ENCODE peak calls at places on chromosomes 3 and 15, in nine cellular contexts. One of them, this sample, is unnamed.

GRCh38 chr15:94972314-94972713 is 741.0 kb downstream of the MCTP2 start:
- DNase-seq in left ventricle myocardium inferior: no peak
- DNase-seq in gastrocnemius medialis: no peak
- DNase-seq in fibroblast of lung: peak
- DNase-seq in omental fat pad: no peak
- DNase-seq in fibroblast of villous mesenchyme: peak
- DNase-seq in stomach: no peak
- DNase-seq in Panc1: no peak
- DNase-seq in pancreas: no peak
- DNase-seq in this sample: no peak

GRCh38 chr3:155753038-155753647 is 8.3 kb upstream of the PLCH1 start:
- DNase-seq in pancreas: no peak
- DNase-seq in omental fat pad: no peak
- DNase-seq in stomach: no peak
- DNase-seq in fibroblast of lung: peak
- DNase-seq in Panc1: no peak
- DNase-seq in fibroblast of villous mesenchyme: peak
- DNase-seq in left ventricle myocardium inferior: no peak
- DNase-seq in gastrocnemius medialis: no peak
- DNase-seq in this sample: no peak

GRCh38 chr3:156862338-156862737 is 36.2 kb downstream of the LEKR1 start:
- DNase-seq in left ventricle myocardium inferior: no peak
- DNase-seq in gastrocnemius medialis: no peak
- DNase-seq in fibroblast of lung: no peak
- DNase-seq in pancreas: no peak
- DNase-seq in stomach: no peak
- DNase-seq in Panc1: no peak
- DNase-seq in omental fat pad: no peak
- DNase-seq in fibroblast of villous mesenchyme: no peak
- DNase-seq in this sample: no peak

GRCh38 chr15:57134877-57135276 is 216.4 kb downstream of the TCF12 start:
- DNase-seq in fibroblast of villous mesenchyme: no peak
- DNase-seq in left ventricle myocardium inferior: no peak
- DNase-seq in gastrocnemius medialis: no peak
- DNase-seq in omental fat pad: no peak
- DNase-seq in fibroblast of lung: peak
- DNase-seq in stomach: no peak
- DNase-seq in Panc1: no peak
- DNase-seq in pancreas: no peak
- DNase-seq in this sample: no peak

GRCh38 chr3:157475921-157476395 is 27.3 kb downstream of the VEPH1 start:
- DNase-seq in Panc1: no peak
- DNase-seq in fibroblast of villous mesenchyme: peak
- DNase-seq in left ventricle myocardium inferior: no peak
- DNase-seq in gastrocnemius medialis: no peak
- DNase-seq in pancreas: no peak
- DNase-seq in omental fat pad: no peak
- DNase-seq in stomach: no peak
- DNase-seq in fibroblast of lung: peak
- DNase-seq in this sample: no peak

GRCh38 chr3:113058188-113058587 is 67.4 kb downstream of the GTPBP8 start:
- DNase-seq in omental fat pad: no peak
- DNase-seq in stomach: no peak
- DNase-seq in fibroblast of lung: peak
- DNase-seq in pancreas: no peak
- DNase-seq in fibroblast of villous mesenchyme: no peak
- DNase-seq in left ventricle myocardium inferior: no peak
- DNase-seq in Panc1: no peak
- DNase-seq in gastrocnemius medialis: no peak
- DNase-seq in this sample: no peak

GRCh38 chr3:142998439-142998838 is 2.9 kb upstream of the U2SURP start:
- DNase-seq in stomach: no peak
- DNase-seq in left ventricle myocardium inferior: no peak
- DNase-seq in gastrocnemius medialis: no peak
- DNase-seq in pancreas: no peak
- DNase-seq in fibroblast of lung: peak
- DNase-seq in omental fat pad: no peak
- DNase-seq in Panc1: no peak
- DNase-seq in fibroblast of villous mesenchyme: no peak
- DNase-seq in this sample: no peak

GRCh38 chr3:153640689-153641308 is 478.8 kb downstream of the RAP2B start:
- DNase-seq in Panc1: no peak
- DNase-seq in gastrocnemius medialis: no peak
- DNase-seq in fibroblast of villous mesenchyme: no peak
- DNase-seq in stomach: peak
- DNase-seq in pancreas: no peak
- DNase-seq in left ventricle myocardium inferior: no peak
- DNase-seq in fibroblast of lung: no peak
- DNase-seq in omental fat pad: no peak
- DNase-seq in this sample: no peak

GRCh38 chr3:102161362-102162006 is 273.3 kb upstream of the ZPLD1 start:
- DNase-seq in fibroblast of lung: no peak
- DNase-seq in left ventricle myocardium inferior: no peak
- DNase-seq in pancreas: no peak
- DNase-seq in Panc1: no peak
- DNase-seq in gastrocnemius medialis: no peak
- DNase-seq in omental fat pad: no peak
- DNase-seq in fibroblast of villous mesenchyme: no peak
- DNase-seq in stomach: no peak
- DNase-seq in this sample: no peak

GRCh38 chr3:140316895-140317400 is 360.9 kb upstream of the TRIM42 start:
- DNase-seq in omental fat pad: no peak
- DNase-seq in fibroblast of lung: peak
- DNase-seq in stomach: no peak
- DNase-seq in Panc1: no peak
- DNase-seq in gastrocnemius medialis: no peak
- DNase-seq in fibroblast of villous mesenchyme: no peak
- DNase-seq in pancreas: no peak
- DNase-seq in left ventricle myocardium inferior: no peak
- DNase-seq in this sample: no peak

GRCh38 chr3:12187448-12188327 is 29.0 kb upstream of the TIMP4 start:
- DNase-seq in fibroblast of villous mesenchyme: peak
- DNase-seq in pancreas: no peak
- DNase-seq in Panc1: no peak
- DNase-seq in omental fat pad: no peak
- DNase-seq in left ventricle myocardium inferior: peak
- DNase-seq in stomach: no peak
- DNase-seq in gastrocnemius medialis: no peak
- DNase-seq in fibroblast of lung: peak
- DNase-seq in this sample: no peak

GRCh38 chr3:5220193-5220592 is 32.7 kb downstream of the EDEM1 start:
- DNase-seq in left ventricle myocardium inferior: no peak
- DNase-seq in fibroblast of lung: no peak
- DNase-seq in Panc1: no peak
- DNase-seq in stomach: no peak
- DNase-seq in gastrocnemius medialis: no peak
- DNase-seq in omental fat pad: no peak
- DNase-seq in pancreas: no peak
- DNase-seq in fibroblast of villous mesenchyme: no peak
- DNase-seq in this sample: no peak

GRCh38 chr3:183211390-183211789 is 41.7 kb upstream of the B3GNT5 start:
- DNase-seq in pancreas: peak
- DNase-seq in omental fat pad: no peak
- DNase-seq in Panc1: no peak
- DNase-seq in fibroblast of villous mesenchyme: no peak
- DNase-seq in stomach: peak
- DNase-seq in gastrocnemius medialis: no peak
- DNase-seq in fibroblast of lung: no peak
- DNase-seq in left ventricle myocardium inferior: peak
- DNase-seq in this sample: no peak

GRCh38 chr15:66249623-66250174 is 3.9 kb downstream of the MEGF11 start:
- DNase-seq in left ventricle myocardium inferior: no peak
- DNase-seq in Panc1: no peak
- DNase-seq in fibroblast of villous mesenchyme: no peak
- DNase-seq in gastrocnemius medialis: no peak
- DNase-seq in stomach: no peak
- DNase-seq in fibroblast of lung: peak
- DNase-seq in omental fat pad: no peak
- DNase-seq in pancreas: no peak
- DNase-seq in this sample: no peak

GRCh38 chr15:65559941-65560340 is 29.7 kb downstream of the HACD3 start:
- DNase-seq in fibroblast of villous mesenchyme: no peak
- DNase-seq in stomach: no peak
- DNase-seq in pancreas: no peak
- DNase-seq in omental fat pad: no peak
- DNase-seq in Panc1: no peak
- DNase-seq in left ventricle myocardium inferior: no peak
- DNase-seq in gastrocnemius medialis: no peak
- DNase-seq in fibroblast of lung: no peak
- DNase-seq in this sample: no peak

GRCh38 chr3:132448211-132448961 is 31.1 kb downstream of the DNAJC13 start:
- DNase-seq in fibroblast of villous mesenchyme: peak
- DNase-seq in fibroblast of lung: peak
- DNase-seq in stomach: peak
- DNase-seq in left ventricle myocardium inferior: peak
- DNase-seq in omental fat pad: peak
- DNase-seq in Panc1: no peak
- DNase-seq in gastrocnemius medialis: peak
- DNase-seq in pancreas: no peak
- DNase-seq in this sample: no peak

GRCh38 chr15:43749690-43750345 is 3.6 kb downstream of the PDIA3 start:
- DNase-seq in Panc1: no peak
- DNase-seq in pancreas: no peak
- DNase-seq in fibroblast of lung: no peak
- DNase-seq in gastrocnemius medialis: no peak
- DNase-seq in fibroblast of villous mesenchyme: peak
- DNase-seq in stomach: peak
- DNase-seq in omental fat pad: no peak
- DNase-seq in left ventricle myocardium inferior: no peak
- DNase-seq in this sample: no peak

GRCh38 chr3:64639022-64639421 is 48.8 kb downstream of the ADAMTS9 start:
- DNase-seq in fibroblast of villous mesenchyme: no peak
- DNase-seq in omental fat pad: no peak
- DNase-seq in Panc1: no peak
- DNase-seq in left ventricle myocardium inferior: no peak
- DNase-seq in pancreas: no peak
- DNase-seq in gastrocnemius medialis: no peak
- DNase-seq in stomach: no peak
- DNase-seq in fibroblast of lung: no peak
- DNase-seq in this sample: no peak

GRCh38 chr3:126200534-126200933 is 20.1 kb upstream of the ALDH1L1 start:
- DNase-seq in fibroblast of lung: no peak
- DNase-seq in fibroblast of villous mesenchyme: no peak
- DNase-seq in left ventricle myocardium inferior: no peak
- DNase-seq in pancreas: no peak
- DNase-seq in omental fat pad: no peak
- DNase-seq in stomach: no peak
- DNase-seq in Panc1: no peak
- DNase-seq in gastrocnemius medialis: no peak
- DNase-seq in this sample: no peak

GRCh38 chr15:32994810-32995424 is 199.6 kb downstream of the FMN1 start:
- DNase-seq in pancreas: no peak
- DNase-seq in stomach: no peak
- DNase-seq in gastrocnemius medialis: no peak
- DNase-seq in omental fat pad: no peak
- DNase-seq in fibroblast of villous mesenchyme: peak
- DNase-seq in Panc1: peak
- DNase-seq in fibroblast of lung: peak
- DNase-seq in left ventricle myocardium inferior: no peak
- DNase-seq in this sample: no peak

GRCh38 chr3:124882749-124883148 is 4.4 kb downstream of the ITGB5 start:
- DNase-seq in gastrocnemius medialis: no peak
- DNase-seq in fibroblast of lung: peak
- DNase-seq in left ventricle myocardium inferior: no peak
- DNase-seq in Panc1: no peak
- DNase-seq in fibroblast of villous mesenchyme: no peak
- DNase-seq in stomach: no peak
- DNase-seq in omental fat pad: no peak
- DNase-seq in pancreas: no peak
- DNase-seq in this sample: no peak

GRCh38 chr3:60046212-60046611 is 996.4 kb upstream of the CFAP20DC start:
- DNase-seq in stomach: no peak
- DNase-seq in Panc1: no peak
- DNase-seq in fibroblast of lung: no peak
- DNase-seq in pancreas: no peak
- DNase-seq in left ventricle myocardium inferior: no peak
- DNase-seq in gastrocnemius medialis: no peak
- DNase-seq in omental fat pad: no peak
- DNase-seq in fibroblast of villous mesenchyme: no peak
- DNase-seq in this sample: no peak

GRCh38 chr15:83991163-83991562 is 244.4 kb upstream of the GOLGA6L4 start:
- DNase-seq in omental fat pad: no peak
- DNase-seq in fibroblast of lung: no peak
- DNase-seq in Panc1: no peak
- DNase-seq in stomach: no peak
- DNase-seq in left ventricle myocardium inferior: no peak
- DNase-seq in pancreas: no peak
- DNase-seq in gastrocnemius medialis: no peak
- DNase-seq in fibroblast of villous mesenchyme: no peak
- DNase-seq in this sample: no peak
- TF ChIP-seq CTCF in omental fat pad: no peak
- TF ChIP-seq CTCF in fibroblast of lung: no peak
- TF ChIP-seq CTCF in Panc1: no peak
- TF ChIP-seq CTCF in stomach: no peak
- TF ChIP-seq CTCF in left ventricle myocardium inferior: no peak
- TF ChIP-seq CTCF in pancreas: no peak
- TF ChIP-seq CTCF in gastrocnemius medialis: no peak
- TF ChIP-seq CTCF in fibroblast of villous mesenchyme: no peak
- TF ChIP-seq CTCF in this sample: no peak

GRCh38 chr3:196198081-196198675 is 13.0 kb downstream of the ZDHHC19 start:
- DNase-seq in pancreas: no peak
- DNase-seq in omental fat pad: no peak
- DNase-seq in gastrocnemius medialis: no peak
- DNase-seq in stomach: no peak
- DNase-seq in Panc1: no peak
- DNase-seq in fibroblast of lung: no peak
- DNase-seq in fibroblast of villous mesenchyme: no peak
- DNase-seq in left ventricle myocardium inferior: no peak
- DNase-seq in this sample: no peak
- TF ChIP-seq CTCF in pancreas: no peak
- TF ChIP-seq CTCF in omental fat pad: no peak
- TF ChIP-seq CTCF in gastrocnemius medialis: no peak
- TF ChIP-seq CTCF in stomach: no peak
- TF ChIP-seq CTCF in Panc1: no peak
- TF ChIP-seq CTCF in fibroblast of lung: no peak
- TF ChIP-seq CTCF in fibroblast of villous mesenchyme: no peak
- TF ChIP-seq CTCF in left ventricle myocardium inferior: no peak
- TF ChIP-seq CTCF in this sample: no peak

DNA sequence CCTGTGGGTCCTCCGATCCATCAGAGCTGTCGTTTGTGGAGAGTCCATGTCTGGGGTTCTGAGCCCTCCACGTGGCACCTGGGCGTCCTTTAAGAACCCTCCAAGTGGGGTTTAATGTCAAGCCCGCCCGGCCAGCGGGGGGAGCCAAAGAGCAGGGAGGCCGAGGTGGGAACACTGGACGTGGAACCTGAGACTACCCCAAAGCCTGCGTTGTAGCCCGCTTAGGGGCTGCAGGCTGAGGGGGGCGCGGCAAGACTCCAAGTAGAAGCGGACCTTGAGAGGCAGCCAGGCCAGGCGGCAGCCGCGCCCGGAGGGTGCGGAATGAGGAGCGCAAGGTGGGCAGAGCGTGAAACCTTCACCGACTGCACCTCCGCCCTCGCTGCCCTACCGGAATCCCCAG is 126.2 kb upstream of the ATP10A start:
- DNase-seq in omental fat pad: no peak
- DNase-seq in left ventricle myocardium inferior: no peak
- DNase-seq in fibroblast of lung: no peak
- DNase-seq in fibroblast of villous mesenchyme: no peak
- DNase-seq in Panc1: no peak
- DNase-seq in stomach: no peak
- DNase-seq in pancreas: no peak
- DNase-seq in gastrocnemius medialis: no peak
- DNase-seq in this sample: peak
- TF ChIP-seq CTCF in omental fat pad: no peak
- TF ChIP-seq CTCF in left ventricle myocardium inferior: no peak
- TF ChIP-seq CTCF in fibroblast of lung: no peak
- TF ChIP-seq CTCF in fibroblast of villous mesenchyme: no peak
- TF ChIP-seq CTCF in Panc1: peak
- TF ChIP-seq CTCF in stomach: no peak
- TF ChIP-seq CTCF in pancreas: no peak
- TF ChIP-seq CTCF in gastrocnemius medialis: no peak
- TF ChIP-seq CTCF in this sample: peak

GRCh38 chr15:29596266-29596665 is 226.0 kb downstream of the TJP1 start:
- DNase-seq in pancreas: no peak
- DNase-seq in fibroblast of villous mesenchyme: peak
- DNase-seq in stomach: no peak
- DNase-seq in gastrocnemius medialis: no peak
- DNase-seq in Panc1: no peak
- DNase-seq in fibroblast of lung: peak
- DNase-seq in left ventricle myocardium inferior: no peak
- DNase-seq in omental fat pad: no peak
- DNase-seq in this sample: no peak
- TF ChIP-seq CTCF in pancreas: no peak
- TF ChIP-seq CTCF in fibroblast of villous mesenchyme: peak
- TF ChIP-seq CTCF in stomach: no peak
- TF ChIP-seq CTCF in gastrocnemius medialis: no peak
- TF ChIP-seq CTCF in Panc1: peak
- TF ChIP-seq CTCF in fibroblast of lung: no peak
- TF ChIP-seq CTCF in left ventricle myocardium inferior: no peak
- TF ChIP-seq CTCF in omental fat pad: no peak
- TF ChIP-seq CTCF in this sample: peak

This sample was measured in endothelial cell.